ENCODE peak calls at places on chromosomes 7 and 10, in five cellular contexts. F is anterior cingulate cortex; O is B cell; Q is activated T-helper 1 cell treated with anti-CD3 and anti-CD28 coated beads, Interleukin-2, amount 50 U/mL, for 16 hours; M is GM12891. N is an unnamed sample.

GRCh38 chr7:47744883-47745282 is 163.0 kb upstream of the TNS3 start:
- DNase-seq in F (no peak), O (no peak), Q (no peak), M (no peak), N (no peak)

GRCh38 chr7:1236831-1237701 is 4.4 kb downstream of the UNCX start:
- DNase-seq in F (no peak), O (no peak), Q (no peak), M (no peak), N (no peak)

GRCh38 chr10:61835069-61835908 is 66.2 kb upstream of the ARID5B start:
- DNase-seq in F (no peak), O (no peak), Q (no peak), M (peak), N (no peak)

GRCh38 chr10:14673189-14673947 is 101.3 kb downstream of the FAM107B start:
- DNase-seq in F (no peak), O (no peak), Q (no peak), M (no peak), N (no peak)

GRCh38 chr7:26860361-26860760 is 4.0 kb downstream of the SKAP2 start:
- DNase-seq in F (no peak), O (no peak), Q (no peak), M (no peak), N (no peak)

GRCh38 chr10:60425392-60426110 is 35.9 kb upstream of the ANK3 start:
- DNase-seq in F (no peak), O (no peak), Q (no peak), M (no peak), N (no peak)

GRCh38 chr7:134875867-134876266 is 96.4 kb downstream of the CALD1 start:
- DNase-seq in F (no peak), O (no peak), Q (no peak), M (no peak), N (no peak)

GRCh38 chr10:119111968-119112515 is 8.1 kb downstream of the DENND10 start:
- DNase-seq in F (no peak), O (no peak), Q (no peak), M (no peak), N (no peak)

GRCh38 chr7:7159063-7159645 is 23.2 kb upstream of the C1GALT1 start:
- DNase-seq in F (no peak), O (no peak), Q (no peak), M (no peak), N (no peak)

GRCh38 chr7:289209-289755 is 688 bp upstream of the FOXL3 start:
- DNase-seq in F (no peak), O (no peak), Q (no peak), M (no peak), N (no peak)

GRCh38 chr10:3850999-3851937 is 66.3 kb upstream of the KLF6 start:
- DNase-seq in F (no peak), O (peak), Q (no peak), M (no peak), N (peak)

GRCh38 chr10:109932391-109932790 is 9.1 kb upstream of the XPNPEP1 start:
- DNase-seq in F (no peak), O (no peak), Q (no peak), M (no peak), N (no peak)

GRCh38 chr7:142537760-142538159 is 211.5 kb upstream of the PRSS1 start:
- DNase-seq in F (no peak), O (no peak), Q (no peak), M (no peak), N (no peak)

GRCh38 chr10:90930971-90931841 is 10.3 kb upstream of the ANKRD1 start:
- DNase-seq in F (no peak), O (no peak), Q (no peak), M (no peak), N (no peak)

GRCh38 chr10:95071107-95071660 is 1.9 kb upstream of the CYP2C8 start:
- DNase-seq in F (no peak), O (no peak), Q (no peak), M (no peak), N (no peak)

GRCh38 chr10:121947931-121948330 is 20.1 kb upstream of the ATE1 start:
- DNase-seq in F (no peak), O (no peak), Q (no peak), M (no peak), N (no peak)

GRCh38 chr10:5510281-5511072 is 11.1 kb upstream of the CALML5 start:
- DNase-seq in F (no peak), O (no peak), Q (no peak), M (no peak), N (no peak)

GRCh38 chr10:87861034-87861433 is 2.3 kb downstream of the KLLN start:
- DNase-seq in F (no peak), O (no peak), Q (no peak), M (no peak), N (no peak)

GRCh38 chr7:41732279-41733062 is 29.6 kb upstream of the INHBA start:
- DNase-seq in F (no peak), O (no peak), Q (no peak), M (no peak), N (no peak)

GRCh38 chr7:24108906-24109376 is 175.0 kb upstream of the NPY start:
- DNase-seq in F (no peak), O (no peak), Q (no peak), M (no peak), N (no peak)

GRCh38 chr7:100034871-100035510 is 14.6 kb upstream of the ZSCAN21 start:
- DNase-seq in F (no peak), O (no peak), Q (no peak), M (no peak), N (no peak)

GRCh38 chr10:118922226-118922625 is 107.3 kb upstream of the NANOS1 start:
- DNase-seq in F (no peak), O (no peak), Q (no peak), M (no peak), N (peak)

GRCh38 chr10:625335-625699 is 64.2 kb downstream of the DIP2C start:
- DNase-seq in F (no peak), O (no peak), Q (no peak), M (no peak), N (no peak)

GRCh38 chr10:14936584-14936983 is 17.3 kb downstream of the DCLRE1C start:
- DNase-seq in F (no peak), O (no peak), Q (no peak), M (no peak), N (no peak)

GRCh38 chr7:10079572-10079971 is 894.1 kb upstream of the PHF14 start:
- DNase-seq in F (no peak), O (no peak), Q (no peak), M (no peak), N (no peak)

GRCh38 chr7:107959527-107959898 is 43.4 kb downstream of the LAMB1 start:
- DNase-seq in F (no peak), O (no peak), Q (no peak), M (no peak), N (no peak)

GRCh38 chr10:118930614-118931013 is 98.9 kb upstream of the NANOS1 start:
- DNase-seq in F (no peak), O (no peak), Q (no peak), M (no peak), N (no peak)

GRCh38 chr7:23216021-23216420 is 30.6 kb upstream of the GPNMB start:
- DNase-seq in F (no peak), O (no peak), Q (no peak), M (no peak), N (no peak)

GRCh38 chr7:118590107-118590506 is 365.6 kb downstream of the ANKRD7 start:
- DNase-seq in F (no peak), O (no peak), Q (no peak), M (no peak), N (no peak)